ENCODE peak calls at places on chromosomes 11 and 22, in four cellular contexts. I, N, D and F are unnamed samples.

GRCh38 chr11:69393865-69394233 is 87.6 kb upstream of the LINC01488 start:
- DNase-seq in I (no peak), N (no peak), D (no peak), F (no peak)

GRCh38 chr22:37930270-37930951 is 23.0 kb downstream of the C22orf23 start:
- DNase-seq in I (peak), N (peak), D (no peak), F (no peak)

GRCh38 chr22:36365020-36365411 is 22.8 kb downstream of the MYH9 start:
- DNase-seq in I (no peak), N (peak), D (no peak), F (peak)

GRCh38 chr11:83241291-83241946 is 44.7 kb downstream of the CCDC90B start:
- DNase-seq in N (peak), I (peak), D (peak), F (peak)

GRCh38 chr22:42433754-42434153 is 1.6 kb upstream of the NFAM1 start:
- DNase-seq in D (no peak), I (no peak), N (no peak), F (no peak)

GRCh38 chr11:18485905-18486528 is 30.4 kb downstream of the LDHAL6A start:
- DNase-seq in N (no peak), D (no peak), I (no peak), F (no peak)

GRCh38 chr11:83521647-83522596 is 235.8 kb upstream of the CCDC90B start:
- DNase-seq in I (peak), N (no peak), D (no peak), F (peak)

GRCh38 chr11:32713496-32713895 is 81.0 kb downstream of the CCDC73 start:
- DNase-seq in D (no peak), I (peak), N (no peak), F (no peak)

GRCh38 chr11:116348226-116348625 is 424.6 kb downstream of the BUD13 start:
- DNase-seq in I (no peak), N (peak), D (no peak), F (no peak)

GRCh38 chr11:10205928-10206327 is 88.1 kb downstream of the SBF2 start:
- DNase-seq in I (peak), N (no peak), D (no peak), F (no peak)

GRCh38 chr11:72048718-72049460 is 31.5 kb downstream of the NUMA1 start:
- DNase-seq in D (no peak), I (no peak), N (peak), F (no peak)

GRCh38 chr11:111834432-111835163 is 36.8 kb downstream of the ALG9 start:
- DNase-seq in N (no peak), I (no peak), D (no peak), F (no peak)

GRCh38 chr22:36765943-36766450 is 9.9 kb downstream of the IFT27 start:
- DNase-seq in N (no peak), D (no peak), I (no peak), F (peak)

GRCh38 chr11:2422461-2423156 is 21.7 kb downstream of the TRPM5 start:
- DNase-seq in D (no peak), I (no peak), N (no peak), F (no peak)

GRCh38 chr22:33202455-33202854 is 144.3 kb upstream of the SYN3 start:
- DNase-seq in I (no peak), D (no peak), N (no peak), F (no peak)

GRCh38 chr11:1837171-1838076 is 1.4 kb upstream of the TNNI2 start:
- DNase-seq in D (peak), I (peak), N (peak), F (no peak)

GRCh38 chr22:35648066-35649025 is at the start of gene APOL6:
- DNase-seq in I (peak), D (peak), N (peak), F (no peak)

GRCh38 chr11:86153439-86153838 is 84.6 kb upstream of the PICALM start:
- DNase-seq in N (no peak), D (no peak), I (no peak), F (no peak)

GRCh38 chr11:115580927-115581680 is 76.9 kb upstream of the CADM1 start:
- DNase-seq in N (no peak), I (no peak), D (no peak), F (no peak)

GRCh38 chr11:7449196-7449840 is 36.0 kb upstream of the OLFML1 start:
- DNase-seq in I (no peak), D (no peak), N (peak), F (no peak)

GRCh38 chr11:19244621-19245020 is 3.9 kb upstream of the E2F8 start:
- DNase-seq in D (no peak), N (no peak), I (no peak), F (no peak)

GRCh38 chr11:131370090-131370751 is at the start of gene NTM:
- DNase-seq in I (peak), N (peak), D (no peak), F (peak)

GRCh38 chr22:46055176-46055850 is 78.4 kb upstream of the WNT7B start:
- DNase-seq in D (peak), N (peak), I (no peak), F (no peak)

GRCh38 chr22:46056169-46057041 is 79.4 kb upstream of the WNT7B start:
- DNase-seq in N (peak), D (peak), I (no peak), F (no peak)

GRCh38 chr22:46057206-46057605 is 80.2 kb upstream of the WNT7B start:
- DNase-seq in I (no peak), D (peak), N (no peak), F (no peak)

GRCh38 chr22:46054878-46055158 is 77.9 kb upstream of the WNT7B start:
- DNase-seq in N (no peak), I (no peak), D (no peak), F (no peak)

DNA sequence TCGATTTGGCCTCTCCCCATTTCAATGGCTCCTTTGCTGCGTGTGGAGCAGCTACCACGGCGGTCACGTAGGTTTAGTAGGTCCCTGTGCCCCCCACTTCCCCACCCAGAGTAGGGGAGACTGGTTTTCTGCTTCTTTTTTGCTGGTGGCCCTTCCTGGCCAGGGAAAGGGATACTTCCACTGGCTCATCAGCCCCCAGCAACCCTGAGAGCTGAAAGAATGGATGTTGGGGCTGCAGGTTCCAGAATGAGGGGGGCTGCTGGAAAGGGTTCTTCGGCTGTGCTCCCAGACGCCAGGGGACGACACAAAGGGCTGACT is 78.8 kb upstream of the WNT7B start:
- DNase-seq in N (no peak), I (no peak), D (no peak), F (no peak)
- H3K4me3 ChIP-seq in N (no peak), I (no peak), D (peak), F (peak)

GRCh38 chr11:88507771-88508557 is 170.4 kb upstream of the CTSC start:
- DNase-seq in N (no peak), D (no peak), I (peak), F (no peak)
- H3K4me3 ChIP-seq in N (no peak), D (no peak), I (peak), F (no peak)

GRCh38 chr11:119713361-119714040 is 15.5 kb downstream of the NECTIN1 start:
- DNase-seq in N (no peak), D (no peak), I (no peak), F (no peak)
- H3K4me3 ChIP-seq in N (no peak), D (no peak), I (no peak), F (no peak)

GRCh38 chr11:67632982-67633755 is 3.4 kb upstream of the NUDT8 start:
- DNase-seq in I (no peak), D (peak), N (no peak), F (no peak)

GRCh38 chr11:67631427-67631826 is 1.7 kb upstream of the NUDT8 start:
- DNase-seq in N (no peak), D (peak), I (no peak), F (no peak)

GRCh38 chr11:67631853-67632174 is 2.1 kb upstream of the NUDT8 start:
- DNase-seq in I (no peak), N (no peak), D (no peak), F (no peak)

GRCh38 chr11:67630943-67631331 is 1.2 kb upstream of the NUDT8 start:
- DNase-seq in I (no peak), D (no peak), N (no peak), F (no peak)

DNA sequence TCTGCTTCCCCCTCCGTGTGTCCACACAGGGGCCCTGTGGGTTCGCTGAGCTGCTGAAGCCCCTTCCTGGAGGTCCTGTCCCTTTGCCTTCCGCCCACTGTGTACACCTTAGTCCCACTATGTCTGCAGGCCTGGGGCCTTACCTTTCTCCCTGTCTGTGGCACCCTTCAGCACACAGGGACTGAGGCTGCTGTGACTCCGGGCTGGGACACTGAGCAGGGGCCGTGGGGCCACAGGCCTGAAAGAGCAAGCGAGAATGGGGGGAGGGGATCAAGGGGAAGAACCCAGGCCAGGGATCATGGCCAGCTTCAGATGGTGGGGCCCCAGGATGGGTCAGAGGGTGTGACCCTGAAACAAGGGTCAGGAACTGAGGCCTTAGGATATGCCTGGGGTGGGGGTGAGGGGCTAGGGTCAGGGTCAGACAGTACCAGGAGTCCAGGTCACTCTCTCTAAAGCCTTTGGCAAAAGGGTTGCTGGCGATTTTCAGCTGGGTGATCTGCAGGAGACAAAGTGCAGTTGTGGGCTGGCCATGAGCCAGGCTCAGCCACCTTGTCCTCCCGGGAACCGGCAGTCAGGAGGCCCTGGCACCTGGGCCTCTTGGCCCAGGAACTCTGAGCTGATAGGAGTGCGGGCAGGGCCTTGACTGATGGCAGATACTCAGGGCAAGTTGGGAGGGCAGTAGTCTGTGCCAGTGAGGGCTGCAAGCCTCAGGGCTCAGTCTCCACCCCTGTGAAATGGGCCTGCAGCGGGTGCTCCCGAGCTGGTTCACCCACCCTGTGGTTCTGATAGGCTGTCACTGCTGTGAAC is 2.6 kb upstream of the NUDT8 start:
- DNase-seq in N (peak), D (peak), I (no peak), F (no peak)
- H3K4me3 ChIP-seq in N (no peak), D (no peak), I (no peak), F (no peak)

GRCh38 chr11:569273-569885 is 6.9 kb upstream of the PHRF1 start:
- DNase-seq in N (peak), I (peak), D (no peak), F (no peak)
- H3K4me3 ChIP-seq in N (no peak), I (peak), D (peak), F (peak)

GRCh38 chr11:123193742-123194141 is 1.3 kb downstream of the CLMP start:
- DNase-seq in N (no peak), D (no peak), I (no peak), F (no peak)
- H3K4me3 ChIP-seq in N (no peak), D (peak), I (peak), F (peak)

DNA sequence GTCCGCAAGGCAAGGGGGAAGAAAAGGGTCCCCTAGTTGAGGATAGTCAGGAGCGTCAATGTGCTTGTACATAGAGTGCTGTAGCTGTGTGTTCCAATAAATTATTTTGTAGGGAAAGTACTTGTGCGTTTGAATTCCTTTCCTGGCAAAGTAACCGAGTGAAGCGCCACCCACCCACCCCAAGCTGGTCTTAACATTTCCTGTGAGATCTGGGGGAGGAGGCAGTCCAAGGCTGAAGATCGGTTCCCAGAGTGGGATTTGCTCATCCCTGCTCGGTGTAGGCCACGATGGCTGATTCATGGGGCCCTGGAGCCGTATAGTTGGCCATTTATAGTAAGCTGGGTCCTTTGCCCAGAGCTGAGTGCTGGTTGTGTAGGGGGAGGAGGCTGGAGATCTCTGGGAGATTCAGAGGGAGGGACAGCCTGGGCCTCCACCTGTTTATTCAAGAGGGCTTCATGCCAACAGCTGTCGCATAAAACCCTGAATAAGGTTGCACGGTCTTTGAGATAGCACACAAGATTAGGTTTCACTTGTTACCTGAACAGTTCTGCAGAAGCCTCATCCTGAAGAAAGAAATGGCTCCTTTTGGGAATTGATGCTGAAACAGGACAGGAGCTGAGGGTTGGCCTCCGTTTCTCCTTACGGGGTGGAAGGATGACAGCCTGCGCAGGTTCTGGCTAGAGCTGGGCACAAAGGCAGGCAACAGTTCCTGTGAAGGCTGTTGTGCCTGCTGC is 2.4 kb downstream of the ATF4 start:
- DNase-seq in D (peak), N (peak), I (no peak), F (peak)
- H3K4me3 ChIP-seq in D (peak), N (no peak), I (peak), F (peak)